ENCODE peak calls at places on chromosomes 6 and 20, in four cellular contexts. Q, Z, A and Y are unnamed samples.

GRCh38 chr6:152416652-152417051 is 220.5 kb downstream of the SYNE1 start:
- DNase-seq in Q (no peak), Z (no peak), A (no peak), Y (no peak)

GRCh38 chr20:32585011-32585518 is at the start of gene NOL4L:
- DNase-seq in Q (no peak), Z (no peak), A (peak), Y (peak)

GRCh38 chr6:8434727-8435092 is 635 bp downstream of the SLC35B3 start:
- DNase-seq in Q (no peak), Z (no peak), A (no peak), Y (no peak)

GRCh38 chr6:157954150-157955117 is 27.2 kb upstream of the SYNJ2 start:
- DNase-seq in Q (no peak), Z (peak), A (no peak), Y (peak)

GRCh38 chr20:14055127-14055742 is 59.9 kb downstream of the MACROD2 start:
- DNase-seq in Q (no peak), Z (no peak), A (peak), Y (peak)

GRCh38 chr20:42886801-42887200 is 302.9 kb downstream of the PTPRT start:
- DNase-seq in Q (no peak), Z (no peak), A (no peak), Y (no peak)

GRCh38 chr20:46487628-46488027 is 25.7 kb downstream of the ZNF334 start:
- DNase-seq in Q (no peak), Z (no peak), A (no peak), Y (no peak)

GRCh38 chr6:35419431-35419830 is 32.7 kb upstream of the FANCE start:
- DNase-seq in Q (no peak), Z (peak), A (no peak), Y (peak)

GRCh38 chr6:131733376-131734016 is 22.7 kb upstream of the CTAGE9 start:
- DNase-seq in Q (no peak), Z (no peak), A (no peak), Y (no peak)

GRCh38 chr6:14381225-14381887 is 263.8 kb downstream of the CD83 start:
- DNase-seq in Q (no peak), Z (peak), A (no peak), Y (peak)

GRCh38 chr20:50484271-50484976 is 25.8 kb upstream of the PTPN1 start:
- DNase-seq in Q (no peak), Z (peak), A (no peak), Y (no peak)

GRCh38 chr6:120604510-120604909 is 729.8 kb downstream of the TBC1D32 start:
- DNase-seq in Q (no peak), Z (no peak), A (no peak), Y (no peak)

GRCh38 chr6:20631525-20631924 is 97.3 kb downstream of the CDKAL1 start:
- DNase-seq in Q (no peak), Z (no peak), A (no peak), Y (no peak)

GRCh38 chr6:37994238-37994637 is 174.7 kb downstream of the ZFAND3 start:
- DNase-seq in Q (no peak), Z (no peak), A (no peak), Y (peak)

GRCh38 chr6:138428943-138429616 is 25.1 kb downstream of the HEBP2 start:
- DNase-seq in Q (no peak), Z (no peak), A (no peak), Y (peak)